ENCODE peak calls at places on chromosomes 4 and X, in four cellular contexts. One of them, this sample, is unnamed.

GRCh38 chrX:134761788-134762187 is 103.5 kb upstream of the PLAC1 start:
- DNase-seq in neural crest cell: no peak
- DNase-seq in pancreas: no peak
- DNase-seq in kidney glomerular epithelial cell: peak
- DNase-seq in this sample: no peak

GRCh38 chr4:1505511-1506451 is 99.5 kb upstream of the NKX1-1 start:
- DNase-seq in neural crest cell: no peak
- DNase-seq in pancreas: peak
- DNase-seq in kidney glomerular epithelial cell: no peak
- DNase-seq in this sample: no peak

GRCh38 chr4:118973295-118973694 is 84.6 kb downstream of the SYNPO2 start:
- DNase-seq in neural crest cell: no peak
- DNase-seq in pancreas: no peak
- DNase-seq in kidney glomerular epithelial cell: no peak
- DNase-seq in this sample: no peak

GRCh38 chr4:80006935-80007744 is 65.9 kb downstream of the ANTXR2 start:
- DNase-seq in neural crest cell: no peak
- DNase-seq in pancreas: no peak
- DNase-seq in kidney glomerular epithelial cell: no peak
- DNase-seq in this sample: no peak

GRCh38 chrX:24550166-24550565 is 85.1 kb downstream of the PDK3 start:
- DNase-seq in neural crest cell: no peak
- DNase-seq in pancreas: no peak
- DNase-seq in kidney glomerular epithelial cell: no peak
- DNase-seq in this sample: no peak

GRCh38 chr4:184463158-184463557 is 11.2 kb downstream of the IRF2 start:
- DNase-seq in neural crest cell: no peak
- DNase-seq in pancreas: no peak
- DNase-seq in kidney glomerular epithelial cell: no peak
- DNase-seq in this sample: no peak

GRCh38 chrX:11533211-11533651 is 132.5 kb downstream of the ARHGAP6 start:
- DNase-seq in neural crest cell: no peak
- DNase-seq in pancreas: no peak
- DNase-seq in kidney glomerular epithelial cell: peak
- DNase-seq in this sample: peak

GRCh38 chr4:106021737-106022410 is 126.6 kb downstream of the NPNT start:
- DNase-seq in neural crest cell: no peak
- DNase-seq in pancreas: no peak
- DNase-seq in kidney glomerular epithelial cell: no peak
- DNase-seq in this sample: no peak

GRCh38 chr4:114272226-114272625 is 292.8 kb upstream of the ARSJ start:
- DNase-seq in neural crest cell: no peak
- DNase-seq in pancreas: no peak
- DNase-seq in kidney glomerular epithelial cell: peak
- DNase-seq in this sample: peak

GRCh38 chrX:3713937-3714434 is 537 bp upstream of the PRKX start:
- DNase-seq in neural crest cell: no peak
- DNase-seq in pancreas: no peak
- DNase-seq in kidney glomerular epithelial cell: no peak
- DNase-seq in this sample: no peak

GRCh38 chr4:76055005-76055404 is 19.1 kb upstream of the CXCL11 start:
- DNase-seq in neural crest cell: no peak
- DNase-seq in pancreas: no peak
- DNase-seq in kidney glomerular epithelial cell: no peak
- DNase-seq in this sample: no peak

GRCh38 chr4:138948918-138949317 is 66.7 kb upstream of the NOCT start:
- DNase-seq in neural crest cell: no peak
- DNase-seq in pancreas: no peak
- DNase-seq in kidney glomerular epithelial cell: no peak
- DNase-seq in this sample: no peak

GRCh38 chr4:89365375-89366170 is 58.0 kb upstream of the GPRIN3 start:
- DNase-seq in neural crest cell: no peak
- DNase-seq in pancreas: no peak
- DNase-seq in kidney glomerular epithelial cell: no peak
- DNase-seq in this sample: no peak

GRCh38 chr4:6942238-6942800 is 32.7 kb downstream of the TBC1D14 start:
- DNase-seq in neural crest cell: no peak
- DNase-seq in pancreas: no peak
- DNase-seq in kidney glomerular epithelial cell: peak
- DNase-seq in this sample: peak

GRCh38 chrX:149512225-149512885 is 7.2 kb upstream of the IDS start:
- DNase-seq in neural crest cell: peak
- DNase-seq in pancreas: no peak
- DNase-seq in kidney glomerular epithelial cell: no peak
- DNase-seq in this sample: no peak

GRCh38 chrX:65866146-65866545 is 173.7 kb downstream of the VSIG4 start:
- DNase-seq in neural crest cell: no peak
- DNase-seq in pancreas: no peak
- DNase-seq in kidney glomerular epithelial cell: no peak
- DNase-seq in this sample: no peak

GRCh38 chrX:13376857-13377441 is 57.1 kb upstream of the ATXN3L start:
- DNase-seq in neural crest cell: no peak
- DNase-seq in pancreas: no peak
- DNase-seq in kidney glomerular epithelial cell: no peak
- DNase-seq in this sample: no peak

GRCh38 chr4:181998588-181998987 is 244.6 kb upstream of the TENM3 start:
- DNase-seq in neural crest cell: no peak
- DNase-seq in pancreas: no peak
- DNase-seq in kidney glomerular epithelial cell: no peak
- DNase-seq in this sample: no peak

GRCh38 chrX:96703816-96704215 is 19.2 kb downstream of the DIAPH2 start:
- DNase-seq in neural crest cell: no peak
- DNase-seq in pancreas: no peak
- DNase-seq in kidney glomerular epithelial cell: no peak
- DNase-seq in this sample: no peak

GRCh38 chr4:38753021-38753806 is 29.6 kb downstream of the TLR10 start:
- DNase-seq in neural crest cell: peak
- DNase-seq in pancreas: no peak
- DNase-seq in kidney glomerular epithelial cell: peak
- DNase-seq in this sample: peak

GRCh38 chrX:44072631-44073030 is 99.4 kb upstream of the NDP start:
- DNase-seq in neural crest cell: no peak
- DNase-seq in pancreas: no peak
- DNase-seq in kidney glomerular epithelial cell: no peak
- DNase-seq in this sample: no peak

GRCh38 chr4:124135409-124135813 is 577.1 kb downstream of the ANKRD50 start:
- DNase-seq in neural crest cell: no peak
- DNase-seq in pancreas: no peak
- DNase-seq in kidney glomerular epithelial cell: no peak
- DNase-seq in this sample: no peak

GRCh38 chr4:74284074-74284473 is 24.2 kb upstream of the EPGN start:
- DNase-seq in neural crest cell: no peak
- DNase-seq in pancreas: no peak
- DNase-seq in kidney glomerular epithelial cell: peak
- DNase-seq in this sample: peak

GRCh38 chrX:68681443-68681941 is 34.0 kb downstream of the STARD8 start:
- DNase-seq in neural crest cell: no peak
- DNase-seq in pancreas: no peak
- DNase-seq in kidney glomerular epithelial cell: no peak
- DNase-seq in this sample: no peak

GRCh38 chr4:1535926-1536578 is 129.8 kb upstream of the NKX1-1 start:
- DNase-seq in neural crest cell: no peak
- DNase-seq in pancreas: peak
- DNase-seq in kidney glomerular epithelial cell: no peak
- DNase-seq in this sample: no peak

GRCh38 chr4:17447056-17447455 is 64.8 kb downstream of the QDPR start:
- DNase-seq in neural crest cell: no peak
- DNase-seq in pancreas: no peak
- DNase-seq in kidney glomerular epithelial cell: no peak
- DNase-seq in this sample: no peak

GRCh38 chr4:74822603-74823002 is 28.3 kb upstream of the BTC start:
- DNase-seq in neural crest cell: no peak
- DNase-seq in pancreas: no peak
- DNase-seq in kidney glomerular epithelial cell: no peak
- DNase-seq in this sample: no peak

GRCh38 chr4:145279122-145279960 is 99.0 kb upstream of the OTUD4 start:
- DNase-seq in neural crest cell: no peak
- DNase-seq in pancreas: no peak
- DNase-seq in kidney glomerular epithelial cell: peak
- DNase-seq in this sample: peak

GRCh38 chr4:95556460-95556859 is 7.7 kb upstream of the UNC5C start:
- DNase-seq in neural crest cell: no peak
- DNase-seq in pancreas: no peak
- DNase-seq in kidney glomerular epithelial cell: no peak
- DNase-seq in this sample: peak

GRCh38 chrX:38138900-38139299 is 81.8 kb downstream of the SRPX start:
- DNase-seq in neural crest cell: no peak
- DNase-seq in pancreas: no peak
- DNase-seq in kidney glomerular epithelial cell: no peak
- DNase-seq in this sample: no peak

GRCh38 chr4:7892212-7893019 is 47.2 kb downstream of the AFAP1 start:
- DNase-seq in neural crest cell: no peak
- DNase-seq in pancreas: no peak
- DNase-seq in kidney glomerular epithelial cell: no peak
- DNase-seq in this sample: no peak

GRCh38 chrX:24282381-24283121 is 31.3 kb downstream of the SUPT20HL2 start:
- DNase-seq in neural crest cell: no peak
- DNase-seq in pancreas: no peak
- DNase-seq in kidney glomerular epithelial cell: peak
- DNase-seq in this sample: peak

GRCh38 chrX:23817979-23818336 is 35.0 kb downstream of the SAT1 start:
- DNase-seq in neural crest cell: no peak
- DNase-seq in pancreas: no peak
- DNase-seq in kidney glomerular epithelial cell: no peak
- DNase-seq in this sample: no peak

GRCh38 chr4:37666625-37667071 is 19.5 kb downstream of the RELL1 start:
- DNase-seq in neural crest cell: no peak
- DNase-seq in pancreas: no peak
- DNase-seq in kidney glomerular epithelial cell: peak
- DNase-seq in this sample: peak

GRCh38 chr4:139266583-139267257 is 13.3 kb downstream of the MGARP start:
- DNase-seq in neural crest cell: peak
- DNase-seq in pancreas: no peak
- DNase-seq in kidney glomerular epithelial cell: peak
- DNase-seq in this sample: peak